ENCODE peak calls at places on chromosomes 3 and 15, in ten cellular contexts. J, Y, B, I, Q, L, G, R, W and S are unnamed samples.

GRCh38 chr3:11238880-11239279 is 33.3 kb upstream of the ATG7 start:
- DNase-seq in J (no peak), Y (no peak), B (no peak), I (peak), Q (no peak), L (no peak), G (no peak), R (no peak), W (no peak), S (no peak)

GRCh38 chr3:141412087-141412935 is 44.0 kb downstream of the ZBTB38 start:
- DNase-seq in J (peak), Y (peak), B (peak), I (peak), Q (peak), L (peak), G (peak), R (peak), W (no peak), S (no peak)

GRCh38 chr15:85927936-85928537 is 133.3 kb upstream of the KLHL25 start:
- DNase-seq in J (no peak), Y (no peak), B (no peak), I (no peak), Q (no peak), L (no peak), G (no peak), R (no peak), W (no peak), S (no peak)

GRCh38 chr3:13772321-13772745 is 107.5 kb downstream of the WNT7A start:
- DNase-seq in J (no peak), Y (no peak), B (no peak), I (no peak), Q (no peak), L (no peak), G (no peak), R (no peak), W (peak), S (peak)

GRCh38 chr15:70447081-70447480 is 316.3 kb downstream of the UACA start:
- DNase-seq in J (no peak), Y (no peak), B (no peak), I (no peak), Q (no peak), L (no peak), G (no peak), R (no peak), W (no peak), S (no peak)

GRCh38 chr15:29291067-29291466 is 21.4 kb upstream of the NSMCE3 start:
- DNase-seq in J (no peak), Y (no peak), B (no peak), I (no peak), Q (no peak), L (no peak), G (no peak), R (no peak), W (no peak), S (no peak)

GRCh38 chr15:85879334-85880163 is 84.8 kb upstream of the KLHL25 start:
- DNase-seq in J (no peak), Y (no peak), B (no peak), I (no peak), Q (no peak), L (no peak), G (no peak), R (no peak), W (no peak), S (no peak)

GRCh38 chr3:195119461-195120198 is 151.3 kb downstream of the XXYLT1 start:
- DNase-seq in J (no peak), Y (no peak), B (no peak), I (peak), Q (no peak), L (no peak), G (no peak), R (no peak), W (no peak), S (no peak)

GRCh38 chr3:21216598-21216997 is 534.4 kb downstream of the ZNF385D start:
- DNase-seq in J (no peak), Y (no peak), B (no peak), I (no peak), Q (no peak), L (no peak), G (no peak), R (no peak), W (no peak), S (no peak)

GRCh38 chr15:50798684-50799083 is 33.2 kb upstream of the SPPL2A start:
- DNase-seq in J (no peak), Y (no peak), B (no peak), I (peak), Q (no peak), L (no peak), G (no peak), R (peak), W (no peak), S (no peak)

GRCh38 chr3:150114873-150115570 is 144.3 kb upstream of the PFN2 start:
- DNase-seq in J (no peak), Y (no peak), B (no peak), I (peak), Q (no peak), L (no peak), G (no peak), R (no peak), W (no peak), S (no peak)

GRCh38 chr15:101388046-101388445 is 93.0 kb upstream of the SNRPA1 start:
- DNase-seq in J (no peak), Y (no peak), B (no peak), I (no peak), Q (no peak), L (no peak), G (no peak), R (no peak), W (no peak), S (no peak)

GRCh38 chr3:278300-279064 is 81.9 kb downstream of the CHL1 start:
- DNase-seq in J (no peak), Y (no peak), B (no peak), I (no peak), Q (no peak), L (no peak), G (peak), R (peak), W (no peak), S (no peak)

GRCh38 chr15:44038801-44039200 is 156.3 kb downstream of the FRMD5 start:
- DNase-seq in J (no peak), Y (no peak), B (no peak), I (peak), Q (no peak), L (no peak), G (no peak), R (no peak), W (no peak), S (no peak)

GRCh38 chr3:111796566-111796965 is 62.5 kb upstream of the PHLDB2 start:
- DNase-seq in J (no peak), Y (no peak), B (no peak), I (no peak), Q (no peak), L (no peak), G (no peak), R (no peak), W (no peak), S (no peak)

GRCh38 chr3:107222927-107223326 is 154.3 kb upstream of the CCDC54 start:
- DNase-seq in J (no peak), Y (no peak), B (no peak), I (peak), Q (no peak), L (no peak), G (no peak), R (no peak), W (no peak), S (no peak)

GRCh38 chr15:25830844-25831443 is 32.2 kb downstream of the ATP10A start:
- DNase-seq in J (no peak), Y (peak), B (no peak), I (peak), Q (peak), L (no peak), G (no peak), R (no peak), W (peak), S (peak)

GRCh38 chr15:57792729-57793449 is 86.4 kb downstream of the POLR2M start:
- DNase-seq in J (no peak), Y (no peak), B (no peak), I (no peak), Q (no peak), L (no peak), G (no peak), R (no peak), W (no peak), S (no peak)

GRCh38 chr3:105527949-105528348 is 161.2 kb downstream of the ALCAM start:
- DNase-seq in J (no peak), Y (no peak), B (no peak), I (peak), Q (no peak), L (no peak), G (no peak), R (no peak), W (no peak), S (no peak)

GRCh38 chr3:172293093-172293492 is 155.2 kb downstream of the GHSR start:
- DNase-seq in J (no peak), Y (no peak), B (no peak), I (no peak), Q (no peak), L (no peak), G (no peak), R (no peak), W (no peak), S (no peak)

GRCh38 chr15:48046813-48047483 is 73.8 kb upstream of the SLC24A5 start:
- DNase-seq in J (no peak), Y (no peak), B (no peak), I (no peak), Q (no peak), L (no peak), G (no peak), R (no peak), W (no peak), S (no peak)

GRCh38 chr3:196620228-196620627 is 19.3 kb upstream of the NRROS start:
- DNase-seq in J (no peak), Y (no peak), B (no peak), I (no peak), Q (peak), L (no peak), G (peak), R (peak), W (peak), S (no peak)

GRCh38 chr15:25242166-25242879 is 196.5 kb downstream of the UBE3A start:
- DNase-seq in J (no peak), Y (peak), B (peak), I (no peak), Q (peak), L (no peak), G (no peak), R (no peak), W (peak), S (peak)

GRCh38 chr3:147431746-147432145 is 22.6 kb downstream of the ZIC1 start:
- DNase-seq in J (no peak), Y (no peak), B (no peak), I (no peak), Q (no peak), L (no peak), G (no peak), R (no peak), W (no peak), S (no peak)

GRCh38 chr15:90037510-90037860 is 36.4 kb downstream of the ZNF710 start:
- DNase-seq in J (no peak), Y (no peak), B (no peak), I (peak), Q (no peak), L (no peak), G (no peak), R (no peak), W (no peak), S (no peak)

GRCh38 chr3:53114011-53114400 is 16.2 kb downstream of the RFT1 start:
- DNase-seq in J (peak), Y (peak), B (peak), I (peak), Q (peak), L (peak), G (peak), R (peak), W (peak), S (peak)

GRCh38 chr3:47013231-47013630 is 33.8 kb downstream of the NBEAL2 start:
- DNase-seq in J (no peak), Y (no peak), B (no peak), I (no peak), Q (no peak), L (no peak), G (no peak), R (no peak), W (no peak), S (no peak)

GRCh38 chr3:196388946-196389345 is 43.3 kb downstream of the UBXN7 start:
- DNase-seq in J (no peak), Y (no peak), B (no peak), I (no peak), Q (no peak), L (no peak), G (no peak), R (no peak), W (no peak), S (no peak)

GRCh38 chr3:124322966-124323365 is 331.0 kb upstream of the ROPN1 start:
- DNase-seq in J (no peak), Y (no peak), B (no peak), I (peak), Q (no peak), L (no peak), G (no peak), R (no peak), W (no peak), S (no peak)

GRCh38 chr3:184565421-184566211 is 4.0 kb downstream of the EPHB3 start:
- DNase-seq in J (peak), Y (peak), B (no peak), I (peak), Q (no peak), L (no peak), G (no peak), R (no peak), W (no peak), S (peak)

GRCh38 chr3:109257269-109257668 is 59.0 kb downstream of the DPPA2 start:
- DNase-seq in J (no peak), Y (no peak), B (no peak), I (peak), Q (no peak), L (no peak), G (no peak), R (no peak), W (no peak), S (no peak)

GRCh38 chr3:43537206-43537605 is 84.6 kb downstream of the ANO10 start:
- DNase-seq in J (no peak), Y (no peak), B (no peak), I (no peak), Q (no peak), L (no peak), G (no peak), R (no peak), W (no peak), S (no peak)

GRCh38 chr3:57048728-57049127 is 11.7 kb upstream of the SPATA12 start:
- DNase-seq in J (no peak), Y (no peak), B (no peak), I (no peak), Q (no peak), L (no peak), G (no peak), R (no peak), W (no peak), S (no peak)

GRCh38 chr3:134567605-134568004 is 81.7 kb downstream of the CEP63 start:
- DNase-seq in J (no peak), Y (no peak), B (no peak), I (peak), Q (no peak), L (no peak), G (no peak), R (no peak), W (no peak), S (no peak)

GRCh38 chr15:58201536-58201935 is 63.4 kb downstream of the AQP9 start:
- DNase-seq in J (no peak), Y (no peak), B (no peak), I (peak), Q (no peak), L (no peak), G (no peak), R (no peak), W (no peak), S (no peak)

GRCh38 chr3:77599948-77600347 is 560.0 kb downstream of the ROBO2 start:
- DNase-seq in J (no peak), Y (no peak), B (no peak), I (no peak), Q (no peak), L (no peak), G (no peak), R (no peak), W (no peak), S (no peak)

GRCh38 chr15:65374831-65375401 is 2.9 kb downstream of the IGDCC3 start:
- DNase-seq in J (no peak), Y (no peak), B (no peak), I (peak), Q (no peak), L (no peak), G (no peak), R (no peak), W (peak), S (no peak)

GRCh38 chr3:159451067-159451466 is 537.6 kb upstream of the IL12A start:
- DNase-seq in J (no peak), Y (no peak), B (no peak), I (no peak), Q (no peak), L (no peak), G (no peak), R (no peak), W (no peak), S (no peak)

GRCh38 chr3:124837065-124837464 is 50.1 kb downstream of the ITGB5 start:
- DNase-seq in J (no peak), Y (no peak), B (no peak), I (no peak), Q (no peak), L (no peak), G (no peak), R (no peak), W (no peak), S (no peak)

GRCh38 chr15:63039811-63040210 is 2.7 kb upstream of the TPM1 start:
- DNase-seq in J (no peak), Y (no peak), B (no peak), I (no peak), Q (no peak), L (no peak), G (no peak), R (no peak), W (no peak), S (no peak)
- TF ChIP-seq CTCF in J (no peak), Y (no peak), B (no peak), I (no peak), Q (no peak), L (no peak), G (no peak), R (no peak), W (no peak), S (no peak)

DNA sequence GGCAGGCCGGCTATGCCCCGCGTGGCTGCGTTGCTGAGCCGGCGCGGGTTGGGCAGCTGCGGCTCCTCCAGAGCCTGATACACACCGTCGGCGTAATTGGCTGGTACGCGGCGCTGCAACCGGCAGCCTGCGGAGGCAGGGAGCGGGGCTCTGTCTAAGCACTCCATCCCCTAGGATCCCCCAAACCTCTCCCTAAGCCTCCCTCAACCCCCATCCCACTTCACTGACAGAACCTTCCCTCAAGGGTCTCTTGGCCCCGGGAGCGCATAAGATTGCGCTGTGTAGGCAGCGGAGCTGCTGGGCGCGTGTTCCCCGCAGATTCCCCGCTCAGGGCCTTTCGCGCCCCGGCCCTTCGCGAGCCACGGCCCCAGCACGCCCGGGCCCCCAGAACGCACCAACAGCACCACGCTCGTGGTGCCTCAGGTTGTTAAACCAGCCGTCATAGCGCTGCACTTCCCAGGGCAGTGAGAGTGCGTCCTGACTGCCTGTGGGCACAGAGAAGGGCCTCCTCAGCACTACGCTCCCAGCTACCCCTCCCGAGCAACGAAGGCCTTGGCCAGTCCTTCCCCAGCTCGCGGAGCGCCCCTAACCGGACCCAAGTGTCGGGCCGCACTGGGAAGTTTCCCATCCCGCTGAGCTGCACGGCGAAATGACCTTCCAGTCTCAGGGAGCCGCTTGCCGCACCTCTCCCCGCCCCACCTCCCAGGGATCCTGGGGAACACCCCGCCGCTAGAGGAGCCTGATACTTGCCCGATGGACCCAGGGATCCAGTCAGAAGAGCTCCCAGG is 1.2 kb downstream of the DUOX2 start:
- DNase-seq in J (peak), Y (no peak), B (no peak), I (no peak), Q (no peak), L (no peak), G (no peak), R (no peak), W (no peak), S (no peak)
- H3K4me3 ChIP-seq in J (peak), Y (no peak), B (peak), I (no peak), Q (no peak), L (peak), G (no peak), R (no peak), W (peak), S (no peak)

DNA sequence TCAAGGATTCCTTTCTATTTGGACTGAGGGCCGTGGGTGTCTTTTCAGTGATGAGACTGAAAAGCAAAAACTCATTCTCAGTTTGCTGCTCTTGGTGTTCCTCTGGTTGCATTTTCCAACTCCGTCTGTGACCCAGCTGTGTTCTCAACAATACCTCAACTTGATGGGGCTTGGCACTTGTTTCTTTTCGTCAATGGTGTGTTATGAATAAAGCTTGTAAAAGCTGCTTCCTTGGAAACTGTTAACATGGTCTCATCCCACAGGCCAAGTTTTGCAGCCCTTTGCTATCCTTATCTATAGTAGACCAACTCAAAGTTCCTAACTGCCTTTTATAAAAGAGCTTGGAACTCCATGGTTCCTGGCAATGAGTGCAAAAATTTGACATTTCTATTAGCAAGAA is 142.5 kb upstream of the UBE2E1 start:
- DNase-seq in J (no peak), Y (no peak), B (peak), I (no peak), Q (peak), L (no peak), G (no peak), R (no peak), W (no peak), S (no peak)
- TF ChIP-seq POLR2A in J (no peak), Y (no peak), B (no peak), I (no peak), Q (no peak), L (no peak), G (no peak), R (no peak), W (no peak), S (no peak)

DNA sequence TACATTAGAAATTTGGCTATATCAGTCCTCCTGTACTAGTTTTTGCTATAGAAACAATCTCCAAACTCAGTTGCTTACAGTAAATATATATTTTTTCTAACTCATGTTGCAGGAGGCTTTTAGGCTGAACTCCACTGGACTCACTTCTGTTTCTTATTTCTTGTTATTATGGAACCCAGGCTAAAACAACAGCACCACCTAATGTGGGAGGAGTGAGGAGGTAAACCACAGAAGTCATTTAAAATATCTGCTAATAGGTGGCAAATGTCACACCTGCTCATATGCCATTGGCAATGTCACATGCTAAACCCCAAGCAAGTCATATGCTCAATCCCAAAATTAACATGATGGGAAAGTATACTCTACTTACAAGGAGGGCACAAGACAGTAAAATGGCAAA is 462.2 kb downstream of the PLOD2 start:
- DNase-seq in J (no peak), Y (no peak), B (no peak), I (no peak), Q (no peak), L (no peak), G (no peak), R (no peak), W (no peak), S (no peak)
- TF ChIP-seq CTCF in J (no peak), Y (no peak), B (peak), I (no peak), Q (no peak), L (no peak), G (no peak), R (no peak), W (no peak), S (no peak)

GRCh38 chr3:86986666-86987420 is 4.1 kb downstream of the VGLL3 start:
- DNase-seq in J (no peak), Y (no peak), B (no peak), I (peak), Q (no peak), L (no peak), G (no peak), R (no peak), W (no peak), S (no peak)
- H3K4me3 ChIP-seq in J (no peak), Y (peak), B (no peak), I (peak), Q (peak), L (no peak), G (no peak), R (no peak), W (peak), S (no peak)

GRCh38 chr3:50327943-50328691 is at the start of gene TUSC2:
- DNase-seq in J (peak), Y (peak), B (peak), I (peak), Q (peak), L (peak), G (peak), R (peak), W (peak), S (peak)
- TF ChIP-seq POLR2A in J (peak), Y (peak), B (peak), I (peak), Q (peak), L (no peak), G (peak), R (peak), W (peak), S (no peak)